ENCODE peak calls at places on chromosomes 4 and X, in five cellular contexts. P is DND-41, T is uterus, G is ascending aorta, B is heart right ventricle. J is an unnamed sample.
A peak's percentile ranks its signal among the peaks of the same experiment; 100 is the strongest.

GRCh38 chrX:150790021-150790420 is 96.8 kb downstream of the MTMR1 start:
- DNase-seq in P (no peak), T (no peak), G (no peak), B (no peak), J (no peak)

GRCh38 chr4:147610666-147611065 is 6.5 kb upstream of the TMEM184C start:
- DNase-seq in P (no peak), T (no peak), G (no peak), B (no peak), J (no peak)

GRCh38 chr4:5162909-5163508 is 111.7 kb downstream of the STK32B start:
- DNase-seq in P (no peak), T (no peak), G (no peak), B (no peak), J (no peak)

GRCh38 chr4:132071815-132072214 is 1077.3 kb upstream of the PCDH10 start:
- DNase-seq in P (no peak), T (no peak), G (no peak), B (no peak), J (no peak)

GRCh38 chr4:119587796-119588195 is 40.8 kb downstream of the PDE5A start:
- DNase-seq in P (no peak), T (no peak), G (no peak), B (no peak), J (no peak)

GRCh38 chr4:154877110-154877760 is 96.2 kb downstream of the RBM46 start:
- DNase-seq in P (no peak), T (no peak), G (no peak), B (no peak), J (no peak)

GRCh38 chrX:29662101-29662500 is 553.3 kb upstream of the MAGEB2 start:
- DNase-seq in P (no peak), T (no peak), G (no peak), B (no peak), J (no peak)

GRCh38 chrX:110462957-110463356 is 104.3 kb downstream of the RTL9 start:
- DNase-seq in P (no peak), T (no peak), G (no peak), B (no peak), J (no peak)

GRCh38 chr4:41076481-41076880 is 137.9 kb downstream of the APBB2 start:
- DNase-seq in P (no peak), T (no peak), G (no peak), B (no peak), J (no peak)

GRCh38 chrX:40083120-40083978 is 14.4 kb downstream of the BCOR start:
- DNase-seq in P (no peak), T (peak; percentile 42), G (no peak), B (no peak), J (no peak)

GRCh38 chr4:183398298-183399129 is 45.9 kb upstream of the CDKN2AIP start:
- DNase-seq in P (peak; percentile 66), T (peak; percentile 46), G (no peak), B (peak; percentile 56), J (no peak)

GRCh38 chr4:140253556-140254027 is 99.6 kb upstream of the MAML3 start:
- DNase-seq in P (no peak), T (no peak), G (no peak), B (no peak), J (no peak)

GRCh38 chr4:154491731-154492249 is at the start of gene DCHS2:
- DNase-seq in P (no peak), T (peak; percentile 53), G (no peak), B (no peak), J (no peak)

GRCh38 chr4:147731611-147732515 is at the start of gene ARHGAP10:
- DNase-seq in P (peak; percentile 48), T (peak; percentile 68), G (peak; percentile 32), B (peak; percentile 67), J (peak; percentile 37)

GRCh38 chr4:47213971-47214370 is 182.6 kb downstream of the GABRB1 start:
- DNase-seq in P (no peak), T (no peak), G (no peak), B (no peak), J (no peak)

GRCh38 chrX:71489540-71489939 is 43.4 kb upstream of the OGT start:
- DNase-seq in P (no peak), T (no peak), G (no peak), B (no peak), J (no peak)

GRCh38 chr4:6172927-6173200 is 27.5 kb downstream of the JAKMIP1 start:
- DNase-seq in P (no peak), T (no peak), G (no peak), B (no peak), J (no peak)

GRCh38 chr4:147837435-147837834 is 105.5 kb downstream of the ARHGAP10 start:
- DNase-seq in P (no peak), T (no peak), G (no peak), B (no peak), J (no peak)

GRCh38 chr4:40255722-40256281 is 59.0 kb downstream of the RHOH start:
- DNase-seq in P (no peak), T (no peak), G (no peak), B (no peak), J (no peak)

GRCh38 chr4:12852338-12853307 is 631.5 kb downstream of the RAB28 start:
- DNase-seq in P (no peak), T (peak; percentile 16), G (no peak), B (no peak), J (no peak)

GRCh38 chrX:11722304-11722703 is 35.7 kb upstream of the MSL3 start:
- DNase-seq in P (no peak), T (no peak), G (no peak), B (no peak), J (no peak)

GRCh38 chr4:1293981-1294380 is 4.3 kb downstream of the MAEA start:
- DNase-seq in P (no peak), T (no peak), G (no peak), B (no peak), J (no peak)

GRCh38 chr4:1291996-1292702 is 2.5 kb downstream of the MAEA start:
- DNase-seq in P (no peak), T (no peak), G (no peak), B (no peak), J (no peak)

GRCh38 chr4:1294424-1294823 is 4.7 kb downstream of the MAEA start:
- DNase-seq in P (no peak), T (no peak), G (no peak), B (no peak), J (no peak)

GRCh38 chr4:1294891-1295290 is 5.2 kb downstream of the MAEA start:
- DNase-seq in P (no peak), T (no peak), G (no peak), B (no peak), J (no peak)

GRCh38 chr4:1293531-1293941 is 3.8 kb downstream of the MAEA start:
- DNase-seq in P (no peak), T (no peak), G (no peak), B (no peak), J (no peak)
- H3K27ac ChIP-seq in P (no peak overlapping the region), T (no peak overlapping the region), G (peak overlapping the region; percentile 67), B (peak overlapping the region; percentile 31), J (peak overlapping the region; percentile 63)

DNA sequence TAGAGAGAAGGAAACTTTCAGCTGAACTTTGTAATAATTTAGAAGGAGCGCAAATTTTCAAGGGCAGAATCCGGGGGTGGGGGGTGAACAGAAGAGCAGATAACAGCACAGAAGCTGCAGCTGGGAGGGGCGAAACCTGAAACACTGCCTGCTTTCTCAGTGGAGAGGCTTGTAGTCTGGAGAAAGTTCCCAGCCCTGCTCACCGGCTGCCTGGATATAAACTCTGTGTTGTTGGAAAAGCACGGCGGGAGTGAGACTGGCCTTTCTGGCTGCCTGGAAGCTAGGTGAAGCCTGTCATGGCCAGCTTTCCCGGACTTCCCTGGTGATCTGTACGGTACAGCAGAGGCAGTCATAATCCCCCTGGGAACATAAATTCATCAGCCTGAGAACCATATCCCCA is 1352.1 kb upstream of the DIAPH2 start:
- DNase-seq in P (no peak), T (no peak), G (no peak), B (no peak), J (no peak)
- H3K4me3 ChIP-seq in P (no peak overlapping the region), T (no peak overlapping the region), G (no peak overlapping the region), B (no peak overlapping the region), J (no peak overlapping the region)

GRCh38 chr4:166836865-166837264 is 397.4 kb downstream of the SPOCK3 start:
- DNase-seq in P (no peak), T (no peak), G (no peak), B (no peak), J (no peak)
- H3K9me3 ChIP-seq in P (no peaks in the 10 kb centered on the region), T (no peaks in the 10 kb centered on the region), G (no peaks in the 10 kb centered on the region), B (peaks cover 31% of the 10 kb centered on the region), J (no peaks in the 10 kb centered on the region)

GRCh38 chrX:51851507-51852085 is 41.8 kb upstream of the MAGED1 start:
- DNase-seq in P (no peak), T (no peak), G (no peak), B (no peak), J (no peak)
- H3K27ac ChIP-seq in P (no peak overlapping the region), T (no peak overlapping the region), G (no peak overlapping the region), B (no peak overlapping the region), J (no peak overlapping the region)

GRCh38 chr4:18636001-18636680 is 614.6 kb upstream of the LCORL start:
- DNase-seq in P (no peak), T (no peak), G (no peak), B (no peak), J (no peak)
- H3K4me3 ChIP-seq in P (no peak overlapping the region), T (no peak overlapping the region), G (no peak overlapping the region), B (no peak overlapping the region), J (no peak overlapping the region)

GRCh38 chr4:30362436-30362835 is 357.7 kb upstream of the PCDH7 start:
- DNase-seq in P (no peak), T (no peak), G (no peak), B (no peak), J (no peak)
- H3K9me3 ChIP-seq in P (no peaks in the 10 kb centered on the region), T (no peaks in the 10 kb centered on the region), G (no peaks in the 10 kb centered on the region), B (no peaks in the 10 kb centered on the region), J (no peaks in the 10 kb centered on the region)

J was measured in thoracic aorta.